ENCODE peak calls at places on chromosomes 7 and 10, in four cellular contexts. S, F, T and A are unnamed samples.

GRCh38 chr10:81722405-81722804 is 152.6 kb upstream of the NRG3 start:
- DNase-seq in F (no peak), T (no peak), S (no peak), A (no peak)

GRCh38 chr7:4745265-4745919 is 30.0 kb upstream of the AP5Z1 start:
- DNase-seq in F (no peak), S (no peak), T (no peak), A (no peak)

GRCh38 chr7:121286742-121287699 is 41.8 kb upstream of the WNT16 start:
- DNase-seq in T (peak), S (no peak), F (no peak), A (no peak)

GRCh38 chr7:80232969-80233724 is 98.5 kb downstream of the GNAI1 start:
- DNase-seq in T (no peak), F (no peak), S (no peak), A (no peak)

GRCh38 chr10:43078986-43079273 is 2.1 kb downstream of the RET start:
- DNase-seq in T (no peak), F (no peak), S (peak), A (peak)

GRCh38 chr10:3755440-3756359 is 29.3 kb downstream of the KLF6 start:
- DNase-seq in F (no peak), S (no peak), T (peak), A (no peak)

GRCh38 chr10:21020545-21020944 is 123.4 kb upstream of the NEBL start:
- DNase-seq in S (no peak), F (no peak), T (peak), A (no peak)

GRCh38 chr7:131164025-131164899 is 163.4 kb upstream of the MKLN1 start:
- DNase-seq in S (no peak), T (peak), F (no peak), A (no peak)

GRCh38 chr10:12423896-12424295 is 74.5 kb downstream of the CAMK1D start:
- DNase-seq in F (no peak), T (no peak), S (no peak), A (no peak)